ENCODE peak calls at places on chromosomes 5 and 9, in eight cellular contexts. O is B cell; V is left ventricle myocardium superior; F is HTR-8/SVneo; C is left lung; B is adrenal gland; G is neural progenitor cell; R is activated CD8-positive, alpha-beta memory T cell treated with anti-CD3 and anti-CD28 coated beads, Interleukin-2, amount 10 ng/mL, durations not matched to agents 7 days and 5 days. A is an unnamed sample.

GRCh38 chr5:125913200-125913599 is 510.0 kb upstream of the GRAMD2B start:
- DNase-seq in F (no peak), C (no peak), R (no peak), O (no peak), G (no peak), V (no peak), B (no peak), A (no peak)

GRCh38 chr5:133508845-133509741 is 103.2 kb downstream of the FSTL4 start:
- DNase-seq in F (no peak), C (no peak), G (no peak), R (no peak), B (no peak), V (no peak), O (no peak), A (no peak)

GRCh38 chr5:128870923-128871322 is 94.4 kb upstream of the SLC27A6 start:
- DNase-seq in O (no peak), F (no peak), V (no peak), R (no peak), B (no peak), C (no peak), G (no peak), A (no peak)

GRCh38 chr5:64566531-64566930 is 60.7 kb downstream of the RGS7BP start:
- DNase-seq in B (no peak), R (no peak), O (no peak), V (no peak), G (no peak), F (no peak), C (no peak), A (no peak)

GRCh38 chr9:75950983-75951382 is 60.5 kb downstream of the PCSK5 start:
- DNase-seq in V (no peak), B (no peak), C (no peak), O (no peak), R (no peak), G (no peak), F (no peak), A (no peak)

GRCh38 chr5:180201051-180201987 is 7.7 kb downstream of the RASGEF1C start:
- DNase-seq in O (no peak), G (peak), F (peak), C (no peak), B (no peak), R (no peak), V (no peak), A (no peak)

GRCh38 chr5:160199410-160199911 is 29.8 kb upstream of the FABP6 start:
- DNase-seq in G (peak), C (peak), R (peak), B (peak), V (peak), O (no peak), F (peak), A (peak)

GRCh38 chr5:98787131-98787719 is 13.8 kb downstream of the RGMB start:
- DNase-seq in G (no peak), B (no peak), O (no peak), C (no peak), V (no peak), F (no peak), R (no peak), A (no peak)

GRCh38 chr5:168978015-168978414 is 322.9 kb downstream of the SLIT3 start:
- DNase-seq in V (no peak), F (no peak), C (no peak), G (no peak), B (no peak), O (no peak), R (no peak), A (no peak)

GRCh38 chr5:17373406-17374110 is 124.5 kb upstream of the TAF11L2 start:
- DNase-seq in B (no peak), O (no peak), F (no peak), G (no peak), C (no peak), V (no peak), R (no peak), A (no peak)

GRCh38 chr5:53874409-53874808 is 314.0 kb downstream of the NDUFS4 start:
- DNase-seq in V (no peak), B (peak), O (no peak), C (no peak), R (no peak), G (no peak), F (peak), A (no peak)

GRCh38 chr5:68333649-68334549 is 118.3 kb downstream of the PIK3R1 start:
- DNase-seq in C (no peak), B (no peak), F (peak), G (no peak), R (no peak), V (no peak), O (no peak), A (no peak)

GRCh38 chr5:141420855-141421488 is at the start of gene PCDHGA11:
- DNase-seq in V (no peak), G (peak), C (peak), O (peak), B (no peak), R (peak), F (no peak), A (peak)

GRCh38 chr5:155886311-155887031 is 440.5 kb upstream of the SGCD start:
- DNase-seq in R (no peak), F (no peak), O (no peak), V (no peak), B (no peak), C (no peak), G (no peak), A (no peak)

GRCh38 chr9:7185612-7186011 is 427.8 kb downstream of the KDM4C start:
- DNase-seq in V (no peak), C (no peak), F (peak), R (no peak), B (peak), O (no peak), G (peak), A (no peak)

GRCh38 chr5:154972476-154973080 is 31.7 kb downstream of the MRPL22 start:
- DNase-seq in V (peak), G (peak), C (no peak), B (peak), F (peak), O (no peak), R (no peak), A (no peak)